ENCODE peak calls at places on chromosome 4, in five cellular contexts. Q is HS-27A; O is adrenal gland; G is stimulated activated CD4-positive, alpha-beta T cell treated with anti-CD3 and anti-CD28 coated beads, TNF-alpha, amount 100 ng/mL, for 4 hours; N is memory B cell. Y is an unnamed sample.

GRCh38 chr4:180675368-180675675 is 1567.9 kb upstream of the TENM3 start:
- DNase-seq in Q (no peak), O (no peak), G (no peak), N (no peak), Y (no peak)

GRCh38 chr4:176013466-176014247 is 52.0 kb upstream of the WDR17 start:
- DNase-seq in Q (no peak), O (no peak), G (no peak), N (peak; percentile 26), Y (no peak)

GRCh38 chr4:3232871-3233271 is 16.1 kb upstream of the MSANTD1 start:
- DNase-seq in Q (no peak), O (no peak), G (no peak), N (no peak), Y (no peak)

GRCh38 chr4:8674311-8674885 is 81.8 kb downstream of the CPZ start:
- DNase-seq in Q (no peak), O (no peak), G (no peak), N (no peak), Y (no peak)

GRCh38 chr4:99156992-99157391 is 12.9 kb upstream of the ADH4 start:
- DNase-seq in Q (no peak), O (no peak), G (no peak), N (no peak), Y (no peak)

GRCh38 chr4:101774807-101775206 is 15.7 kb upstream of the BANK1 start:
- DNase-seq in Q (no peak), O (no peak), G (no peak), N (no peak), Y (no peak)

GRCh38 chr4:77994194-77994721 is 62.9 kb upstream of the FRAS1 start:
- DNase-seq in Q (peak; percentile 42), O (no peak), G (no peak), N (peak; percentile 5), Y (peak; percentile 21)

GRCh38 chr4:68498413-68499007 is 51.2 kb downstream of the TMPRSS11E start:
- DNase-seq in Q (peak; percentile 23), O (peak; percentile 50), G (peak; percentile 2), N (peak; percentile 32), Y (peak; percentile 14)

GRCh38 chr4:13523105-13523477 is 21.2 kb downstream of the NKX3-2 start:
- DNase-seq in Q (no peak), O (no peak), G (no peak), N (no peak), Y (no peak)

GRCh38 chr4:128516568-128516967 is 229.0 kb upstream of the PGRMC2 start:
- DNase-seq in Q (no peak), O (no peak), G (no peak), N (no peak), Y (no peak)

GRCh38 chr4:6773106-6773505 is 9.4 kb upstream of the KIAA0232 start:
- DNase-seq in Q (no peak), O (no peak), G (no peak), N (no peak), Y (peak; percentile 54)

GRCh38 chr4:27154706-27155105 is 294.1 kb downstream of the STIM2 start:
- DNase-seq in Q (no peak), O (no peak), G (no peak), N (no peak), Y (no peak)

GRCh38 chr4:135368826-135369225 is 1167.2 kb upstream of the PABPC4L start:
- DNase-seq in Q (no peak), O (no peak), G (no peak), N (no peak), Y (no peak)

GRCh38 chr4:168645933-168646768 is 149.3 kb downstream of the PALLD start:
- DNase-seq in Q (no peak), O (no peak), G (no peak), N (no peak), Y (no peak)

GRCh38 chr4:128596115-128596514 is 213.4 kb upstream of the JADE1 start:
- DNase-seq in Q (no peak), O (no peak), G (no peak), N (no peak), Y (no peak)

GRCh38 chr4:32775049-32775448 is 2054.9 kb downstream of the PCDH7 start:
- DNase-seq in Q (no peak), O (no peak), G (no peak), N (no peak), Y (no peak)

GRCh38 chr4:182145360-182145905 is 97.8 kb upstream of the TENM3 start:
- DNase-seq in Q (no peak), O (no peak), G (no peak), N (no peak), Y (no peak)

GRCh38 chr4:27364509-27364908 is 503.9 kb downstream of the STIM2 start:
- DNase-seq in Q (no peak), O (no peak), G (no peak), N (no peak), Y (no peak)

GRCh38 chr4:29309050-29309449 is 1411.1 kb upstream of the PCDH7 start:
- DNase-seq in Q (peak; percentile 5), O (no peak), G (no peak), N (no peak), Y (no peak)

GRCh38 chr4:83716874-83717273 is 181.0 kb downstream of the GPAT3 start:
- DNase-seq in Q (no peak), O (no peak), G (no peak), N (no peak), Y (no peak)

GRCh38 chr4:24912252-24913098 is at the start of gene CCDC149:
- DNase-seq in Q (no peak), O (peak; percentile 79), G (no peak), N (no peak), Y (peak; percentile 72)

GRCh38 chr4:83320548-83320947 is 14.1 kb downstream of the HPSE start:
- DNase-seq in Q (no peak), O (peak; percentile 72), G (no peak), N (no peak), Y (peak; percentile 15)

GRCh38 chr4:176193898-176194297 is 1.5 kb downstream of the SPATA4 start:
- DNase-seq in Q (no peak), O (no peak), G (no peak), N (no peak), Y (peak; percentile 73)

GRCh38 chr4:2469192-2469984 is 482 bp downstream of the RNF4 start:
- DNase-seq in Q (peak; percentile 17), O (peak; percentile 35), G (peak; percentile 48), N (peak; percentile 64), Y (peak; percentile 51)

GRCh38 chr4:165464813-165465381 is 86.1 kb downstream of the CPE start:
- DNase-seq in Q (no peak), O (peak; percentile 20), G (no peak), N (peak; percentile 18), Y (peak; percentile 13)

GRCh38 chr4:123343400-123344060 is 53.1 kb upstream of the SPRY1 start:
- DNase-seq in Q (no peak), O (no peak), G (no peak), N (no peak), Y (no peak)

GRCh38 chr4:172850838-172851237 is 317.8 kb upstream of the GALNT7 start:
- DNase-seq in Q (peak; percentile 59), O (no peak), G (no peak), N (no peak), Y (peak; percentile 46)

Y was measured in Daoy.